ENCODE peak calls at places on chromosomes 12 and 14, in ten cellular contexts. A is body of pancreas, O is astrocyte, T is right lobe of liver, Q is aorta, M is A673, R is right atrium auricular region, J is H1, K is mesenchymal stem cell, G is gastrocnemius medialis. Y is an unnamed sample.
A peak's percentile ranks its signal among the peaks of the same experiment; 100 is the strongest.

GRCh38 chr12:88242161-88242925 is 100.2 kb downstream of the TMTC3 start:
- DNase-seq in A (peak; percentile 33), O (peak; percentile 99), T (no peak), Q (no peak), M (peak; percentile 37), R (no peak), J (no peak), K (peak; percentile 90), G (no peak), Y (no peak)

GRCh38 chr14:74945261-74945851 is 10.0 kb downstream of the PGF start:
- DNase-seq in A (peak; percentile 48), O (no peak), T (no peak), Q (peak; percentile 58), M (peak; percentile 58), R (no peak), J (peak; percentile 57), K (peak; percentile 53), G (no peak), Y (no peak)

GRCh38 chr14:104657563-104658324 is 31.7 kb upstream of the INF2 start:
- DNase-seq in A (peak; percentile 87), O (no peak), T (peak; percentile 72), Q (no peak), M (no peak), R (no peak), J (no peak), K (no peak), G (no peak), Y (no peak)

GRCh38 chr12:34334538-34334937 is 312.2 kb downstream of the ALG10 start:
- DNase-seq in A (no peak), O (no peak), T (no peak), Q (no peak), M (no peak), R (no peak), J (no peak), K (no peak), G (no peak), Y (no peak)

GRCh38 chr12:8829128-8829524 is 6.7 kb downstream of the A2ML1 start:
- DNase-seq in A (no peak), O (no peak), T (no peak), Q (no peak), M (no peak), R (no peak), J (no peak), K (no peak), G (no peak), Y (no peak)

GRCh38 chr14:37142835-37143499 is 29.4 kb downstream of the SLC25A21 start:
- DNase-seq in A (no peak), O (peak; percentile 94), T (no peak), Q (no peak), M (no peak), R (no peak), J (no peak), K (peak; percentile 66), G (no peak), Y (no peak)

GRCh38 chr14:65502676-65503124 is 90.2 kb downstream of the FUT8 start:
- DNase-seq in A (no peak), O (peak; percentile 86), T (no peak), Q (no peak), M (no peak), R (no peak), J (no peak), K (peak; percentile 26), G (no peak), Y (no peak)

GRCh38 chr12:129404556-129404955 is 499.3 kb downstream of the TMEM132D start:
- DNase-seq in A (no peak), O (no peak), T (no peak), Q (no peak), M (no peak), R (no peak), J (no peak), K (no peak), G (no peak), Y (no peak)

GRCh38 chr12:72053604-72054003 is 115.0 kb downstream of the TPH2 start:
- DNase-seq in A (no peak), O (peak; percentile 21), T (no peak), Q (no peak), M (no peak), R (no peak), J (no peak), K (no peak), G (no peak), Y (no peak)

GRCh38 chr12:24904871-24905270 is 44.0 kb downstream of the BCAT1 start:
- DNase-seq in A (no peak), O (no peak), T (no peak), Q (no peak), M (no peak), R (no peak), J (no peak), K (no peak), G (no peak), Y (peak; percentile 4)

GRCh38 chr14:105227346-105227745 is 21.0 kb upstream of the BTBD6 start:
- DNase-seq in A (no peak), O (no peak), T (no peak), Q (no peak), M (no peak), R (no peak), J (no peak), K (no peak), G (no peak), Y (no peak)

GRCh38 chr12:62800707-62801400 is 134.1 kb downstream of the PPM1H start:
- DNase-seq in A (no peak), O (no peak), T (no peak), Q (no peak), M (no peak), R (no peak), J (no peak), K (no peak), G (no peak), Y (no peak)

GRCh38 chr12:62801796-62802195 is 133.2 kb downstream of the PPM1H start:
- DNase-seq in A (no peak), O (no peak), T (no peak), Q (no peak), M (no peak), R (no peak), J (no peak), K (no peak), G (no peak), Y (no peak)

GRCh38 chr12:62802321-62802720 is 132.6 kb downstream of the PPM1H start:
- DNase-seq in A (no peak), O (no peak), T (no peak), Q (no peak), M (no peak), R (no peak), J (no peak), K (no peak), G (no peak), Y (no peak)

GRCh38 chr12:62799126-62799736 is 135.7 kb downstream of the PPM1H start:
- DNase-seq in A (peak; percentile 69), O (peak; percentile 38), T (no peak), Q (no peak), M (peak; percentile 88), R (peak; percentile 71), J (peak; percentile 50), K (peak; percentile 72), G (no peak), Y (no peak)

GRCh38 chr12:62799766-62800406 is 135.1 kb downstream of the PPM1H start:
- DNase-seq in A (no peak), O (no peak), T (no peak), Q (no peak), M (no peak), R (no peak), J (no peak), K (no peak), G (no peak), Y (no peak)
- H3K27ac ChIP-seq in A (no peak overlapping the region), O (no peak overlapping the region), T (no peak overlapping the region), Q (no peak overlapping the region), M (no peak overlapping the region), R (no peak overlapping the region), J (no peak overlapping the region), K (no peak overlapping the region), G (no peak overlapping the region), Y (no peak overlapping the region)

GRCh38 chr12:89765959-89766824 is 57.6 kb upstream of the ATP2B1 start:
- DNase-seq in A (no peak), O (no peak), T (no peak), Q (no peak), M (no peak), R (no peak), J (no peak), K (no peak), G (no peak), Y (no peak)

GRCh38 chr12:89768586-89769482 is 60.2 kb upstream of the ATP2B1 start:
- DNase-seq in A (peak; percentile 33), O (peak; percentile 86), T (no peak), Q (no peak), M (peak; percentile 32), R (no peak), J (no peak), K (peak; percentile 97), G (no peak), Y (no peak)

GRCh38 chr12:89770391-89770790 is 61.8 kb upstream of the ATP2B1 start:
- DNase-seq in A (no peak), O (peak; percentile 51), T (no peak), Q (no peak), M (no peak), R (no peak), J (no peak), K (peak; percentile 3), G (no peak), Y (no peak)

GRCh38 chr12:89769483-89769818 is 60.8 kb upstream of the ATP2B1 start:
- DNase-seq in A (no peak), O (no peak), T (no peak), Q (no peak), M (no peak), R (no peak), J (no peak), K (no peak), G (no peak), Y (no peak)
- H3K27ac ChIP-seq in A (no peak overlapping the region), O (peak overlapping the region; percentile 28), T (no peak overlapping the region), Q (no peak overlapping the region), M (no peak overlapping the region), R (no peak overlapping the region), J (no peak overlapping the region), K (no peak overlapping the region), G (no peak overlapping the region), Y (no peak overlapping the region)

DNA sequence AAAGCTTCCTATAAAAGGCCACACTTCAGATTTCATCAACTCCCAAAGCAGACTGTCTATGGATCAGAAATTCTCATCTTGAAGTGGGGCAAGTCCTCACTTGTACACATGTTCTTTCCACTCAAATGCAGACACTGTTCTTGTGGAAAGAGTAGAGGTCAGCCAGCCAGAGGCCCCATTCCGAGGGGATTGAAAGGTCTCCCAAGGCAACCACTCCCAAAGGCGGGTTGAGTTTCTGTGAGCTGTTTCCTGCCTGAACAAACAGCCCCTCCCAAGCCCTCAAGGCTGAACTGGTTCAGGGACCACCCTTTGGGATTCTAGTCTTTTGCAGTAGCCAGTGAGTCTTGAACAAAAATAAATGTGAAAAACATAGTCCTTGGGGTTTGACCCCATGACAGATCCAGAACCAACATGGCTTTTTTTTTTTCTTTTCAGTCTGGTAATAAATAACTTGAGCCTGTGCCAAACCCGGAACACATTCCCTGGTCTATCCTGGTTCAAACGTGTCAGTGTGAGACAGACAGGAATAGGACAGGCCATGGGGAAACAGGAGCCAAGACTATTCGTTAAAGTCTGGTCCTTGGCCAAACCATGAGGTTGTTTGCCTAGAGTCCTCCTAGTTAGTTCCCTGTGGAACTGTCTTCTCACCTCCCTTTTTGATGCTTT is 17.6 kb upstream of the STK38L start:
- DNase-seq in A (peak; percentile 6), O (no peak), T (no peak), Q (no peak), M (no peak), R (no peak), J (no peak), K (peak; percentile 18), G (no peak), Y (no peak)
- H3K27ac ChIP-seq in A (no peak overlapping the region), O (no peak overlapping the region), T (no peak overlapping the region), Q (no peak overlapping the region), M (no peak overlapping the region), R (peak overlapping the region; percentile 28), J (no peak overlapping the region), K (no peak overlapping the region), G (peak overlapping the region; percentile 7), Y (no peak overlapping the region)

GRCh38 chr12:75658826-75659823 is 147.7 kb upstream of the KRR1 start:
- DNase-seq in A (no peak), O (peak; percentile 93), T (no peak), Q (no peak), M (peak; percentile 73), R (no peak), J (no peak), K (peak; percentile 81), G (no peak), Y (no peak)
- H3K27ac ChIP-seq in A (no peak overlapping the region), O (peak overlapping the region; percentile 96), T (no peak overlapping the region), Q (no peak overlapping the region), M (no peak overlapping the region), R (no peak overlapping the region), J (no peak overlapping the region), K (peak overlapping the region; percentile 86), G (no peak overlapping the region), Y (no peak overlapping the region)